ENCODE peak calls at places on chromosomes 1 and 21, in five cellular contexts. One of them, this sample, is unnamed.

GRCh38 chr1:48469616-48470500 is 2.1 kb downstream of the SPATA6 start:
- DNase-seq in occipital lobe: peak
- DNase-seq in HFF-Myc: no peak
- DNase-seq in NCI-H774: peak
- DNase-seq in NCI-H1105 treated with DMSO at 0.1 percent for 48 hours: no peak
- DNase-seq in this sample: no peak

GRCh38 chr1:244289976-244290375 is 161.7 kb downstream of the ADSS2 start:
- DNase-seq in occipital lobe: no peak
- DNase-seq in HFF-Myc: no peak
- DNase-seq in NCI-H1105 treated with DMSO at 0.1 percent for 48 hours: peak
- DNase-seq in NCI-H774: no peak
- DNase-seq in this sample: no peak

GRCh38 chr1:45009956-45010854 is 919 bp downstream of the HECTD3 start:
- DNase-seq in NCI-H1105 treated with DMSO at 0.1 percent for 48 hours: peak
- DNase-seq in HFF-Myc: no peak
- DNase-seq in NCI-H774: peak
- DNase-seq in occipital lobe: no peak
- DNase-seq in this sample: no peak

GRCh38 chr1:75522389-75522788 is 88.5 kb downstream of the SLC44A5 start:
- DNase-seq in NCI-H1105 treated with DMSO at 0.1 percent for 48 hours: no peak
- DNase-seq in occipital lobe: peak
- DNase-seq in HFF-Myc: no peak
- DNase-seq in NCI-H774: no peak
- DNase-seq in this sample: no peak

GRCh38 chr21:46667735-46668380 is 32.4 kb downstream of the PRMT2 start:
- DNase-seq in HFF-Myc: peak
- DNase-seq in occipital lobe: no peak
- DNase-seq in NCI-H1105 treated with DMSO at 0.1 percent for 48 hours: peak
- DNase-seq in NCI-H774: no peak
- DNase-seq in this sample: no peak

GRCh38 chr1:2349821-2350220 is 41.5 kb downstream of the MORN1 start:
- DNase-seq in NCI-H1105 treated with DMSO at 0.1 percent for 48 hours: no peak
- DNase-seq in HFF-Myc: no peak
- DNase-seq in occipital lobe: no peak
- DNase-seq in NCI-H774: no peak
- DNase-seq in this sample: no peak

GRCh38 chr1:76218888-76219588 is 144.5 kb downstream of the ST6GALNAC3 start:
- DNase-seq in HFF-Myc: no peak
- DNase-seq in occipital lobe: no peak
- DNase-seq in NCI-H1105 treated with DMSO at 0.1 percent for 48 hours: no peak
- DNase-seq in NCI-H774: no peak
- DNase-seq in this sample: no peak

GRCh38 chr1:61058477-61059245 is 23.7 kb upstream of the NFIA start:
- DNase-seq in NCI-H1105 treated with DMSO at 0.1 percent for 48 hours: no peak
- DNase-seq in HFF-Myc: no peak
- DNase-seq in occipital lobe: no peak
- DNase-seq in NCI-H774: no peak
- DNase-seq in this sample: no peak

GRCh38 chr1:14662116-14662515 is 63.6 kb downstream of the KAZN start:
- DNase-seq in NCI-H774: no peak
- DNase-seq in NCI-H1105 treated with DMSO at 0.1 percent for 48 hours: no peak
- DNase-seq in HFF-Myc: no peak
- DNase-seq in occipital lobe: no peak
- DNase-seq in this sample: no peak

GRCh38 chr1:54557956-54558355 is 9.9 kb downstream of the ACOT11 start:
- DNase-seq in occipital lobe: no peak
- DNase-seq in HFF-Myc: no peak
- DNase-seq in NCI-H774: no peak
- DNase-seq in NCI-H1105 treated with DMSO at 0.1 percent for 48 hours: no peak
- DNase-seq in this sample: no peak

GRCh38 chr1:32960819-32961355 is 3.7 kb downstream of the RNF19B start:
- DNase-seq in NCI-H774: no peak
- DNase-seq in occipital lobe: no peak
- DNase-seq in HFF-Myc: no peak
- DNase-seq in NCI-H1105 treated with DMSO at 0.1 percent for 48 hours: no peak
- DNase-seq in this sample: no peak

GRCh38 chr1:17201201-17202021 is 3.5 kb upstream of the PADI1 start:
- DNase-seq in HFF-Myc: no peak
- DNase-seq in NCI-H1105 treated with DMSO at 0.1 percent for 48 hours: no peak
- DNase-seq in NCI-H774: no peak
- DNase-seq in occipital lobe: no peak
- DNase-seq in this sample: no peak

GRCh38 chr1:74689800-74690696 is 16.5 kb upstream of the ERICH3 start:
- DNase-seq in HFF-Myc: peak
- DNase-seq in NCI-H774: peak
- DNase-seq in NCI-H1105 treated with DMSO at 0.1 percent for 48 hours: peak
- DNase-seq in occipital lobe: peak
- DNase-seq in this sample: no peak

This sample was measured in activated CD4-positive, CD25-positive, alpha-beta regulatory T cell treated with anti-CD3 and anti-CD28 coated beads, Interleukin-2, amount 50 U/mL, for 16 hours.